ENCODE peak calls at places on chromosomes 12 and 14, in seven cellular contexts. One of them, this sample, is unnamed.

GRCh38 chr12:50515587-50515986 is 10.8 kb downstream of the DIP2B start:
- DNase-seq in fibroblast of mammary gland: no peak
- DNase-seq in PC-9: no peak
- DNase-seq in AG10803: no peak
- DNase-seq in heart left ventricle: no peak
- DNase-seq in upper lobe of right lung: no peak
- DNase-seq in HCT116: no peak
- DNase-seq in this sample: no peak

GRCh38 chr12:13425766-13426165 is 229.2 kb downstream of the EMP1 start:
- DNase-seq in PC-9: no peak
- DNase-seq in heart left ventricle: no peak
- DNase-seq in HCT116: no peak
- DNase-seq in upper lobe of right lung: no peak
- DNase-seq in AG10803: peak
- DNase-seq in fibroblast of mammary gland: peak
- DNase-seq in this sample: no peak

GRCh38 chr12:39892146-39892545 is 213.7 kb downstream of the SLC2A13 start:
- DNase-seq in upper lobe of right lung: no peak
- DNase-seq in fibroblast of mammary gland: peak
- DNase-seq in AG10803: peak
- DNase-seq in HCT116: no peak
- DNase-seq in heart left ventricle: no peak
- DNase-seq in PC-9: no peak
- DNase-seq in this sample: no peak

GRCh38 chr12:101992091-101992490 is 69.7 kb downstream of the WASHC3 start:
- DNase-seq in upper lobe of right lung: no peak
- DNase-seq in PC-9: no peak
- DNase-seq in AG10803: peak
- DNase-seq in fibroblast of mammary gland: peak
- DNase-seq in HCT116: no peak
- DNase-seq in heart left ventricle: no peak
- DNase-seq in this sample: no peak

GRCh38 chr14:80653951-80654350 is 287.6 kb downstream of the CEP128 start:
- DNase-seq in heart left ventricle: no peak
- DNase-seq in HCT116: no peak
- DNase-seq in AG10803: no peak
- DNase-seq in upper lobe of right lung: no peak
- DNase-seq in PC-9: no peak
- DNase-seq in fibroblast of mammary gland: no peak
- DNase-seq in this sample: no peak

GRCh38 chr14:53409289-53409688 is 256.2 kb upstream of the DDHD1 start:
- DNase-seq in heart left ventricle: no peak
- DNase-seq in PC-9: no peak
- DNase-seq in fibroblast of mammary gland: no peak
- DNase-seq in upper lobe of right lung: no peak
- DNase-seq in AG10803: no peak
- DNase-seq in HCT116: no peak
- DNase-seq in this sample: no peak

GRCh38 chr12:68331500-68331868 is 678 bp downstream of the MDM1 start:
- DNase-seq in fibroblast of mammary gland: no peak
- DNase-seq in HCT116: no peak
- DNase-seq in AG10803: no peak
- DNase-seq in heart left ventricle: no peak
- DNase-seq in upper lobe of right lung: no peak
- DNase-seq in PC-9: no peak
- DNase-seq in this sample: no peak

GRCh38 chr12:6276936-6277615 is 33.4 kb upstream of the PLEKHG6 start:
- DNase-seq in fibroblast of mammary gland: no peak
- DNase-seq in AG10803: no peak
- DNase-seq in HCT116: no peak
- DNase-seq in PC-9: no peak
- DNase-seq in heart left ventricle: no peak
- DNase-seq in upper lobe of right lung: no peak
- DNase-seq in this sample: no peak

GRCh38 chr12:121383601-121384019 is 16.3 kb upstream of the RNF34 start:
- DNase-seq in fibroblast of mammary gland: no peak
- DNase-seq in HCT116: no peak
- DNase-seq in AG10803: no peak
- DNase-seq in upper lobe of right lung: no peak
- DNase-seq in heart left ventricle: no peak
- DNase-seq in PC-9: no peak
- DNase-seq in this sample: no peak

GRCh38 chr14:53437858-53438257 is 284.7 kb upstream of the DDHD1 start:
- DNase-seq in PC-9: no peak
- DNase-seq in AG10803: no peak
- DNase-seq in heart left ventricle: no peak
- DNase-seq in fibroblast of mammary gland: no peak
- DNase-seq in HCT116: no peak
- DNase-seq in upper lobe of right lung: no peak
- DNase-seq in this sample: no peak

GRCh38 chr14:70827366-70828151 is 18.2 kb upstream of the MAP3K9 start:
- DNase-seq in PC-9: no peak
- DNase-seq in AG10803: peak
- DNase-seq in heart left ventricle: no peak
- DNase-seq in fibroblast of mammary gland: peak
- DNase-seq in HCT116: no peak
- DNase-seq in upper lobe of right lung: no peak
- DNase-seq in this sample: no peak
- TF ChIP-seq CTCF in PC-9: no peak
- TF ChIP-seq CTCF in AG10803: peak
- TF ChIP-seq CTCF in heart left ventricle: no peak
- TF ChIP-seq CTCF in fibroblast of mammary gland: peak
- TF ChIP-seq CTCF in HCT116: no peak
- TF ChIP-seq CTCF in upper lobe of right lung: no peak
- TF ChIP-seq CTCF in this sample: no peak

GRCh38 chr12:104682790-104683279 is 226.1 kb downstream of the CHST11 start:
- DNase-seq in AG10803: no peak
- DNase-seq in PC-9: no peak
- DNase-seq in HCT116: no peak
- DNase-seq in fibroblast of mammary gland: no peak
- DNase-seq in upper lobe of right lung: no peak
- DNase-seq in heart left ventricle: no peak
- DNase-seq in this sample: no peak
- H3K4me3 ChIP-seq in AG10803: no peak
- H3K4me3 ChIP-seq in PC-9: no peak
- H3K4me3 ChIP-seq in HCT116: no peak
- H3K4me3 ChIP-seq in fibroblast of mammary gland: no peak
- H3K4me3 ChIP-seq in upper lobe of right lung: peak
- H3K4me3 ChIP-seq in heart left ventricle: no peak
- H3K4me3 ChIP-seq in this sample: peak

GRCh38 chr14:26194816-26195215 is 403.0 kb downstream of the NOVA1 start:
- DNase-seq in AG10803: no peak
- DNase-seq in fibroblast of mammary gland: no peak
- DNase-seq in heart left ventricle: no peak
- DNase-seq in HCT116: no peak
- DNase-seq in upper lobe of right lung: no peak
- DNase-seq in PC-9: no peak
- DNase-seq in this sample: no peak
- TF ChIP-seq CTCF in AG10803: no peak
- TF ChIP-seq CTCF in fibroblast of mammary gland: no peak
- TF ChIP-seq CTCF in heart left ventricle: no peak
- TF ChIP-seq CTCF in HCT116: no peak
- TF ChIP-seq CTCF in upper lobe of right lung: no peak
- TF ChIP-seq CTCF in PC-9: no peak
- TF ChIP-seq CTCF in this sample: no peak

GRCh38 chr12:72273851-72274284 is 1.7 kb downstream of the TRHDE start:
- DNase-seq in PC-9: no peak
- DNase-seq in heart left ventricle: no peak
- DNase-seq in AG10803: no peak
- DNase-seq in fibroblast of mammary gland: no peak
- DNase-seq in HCT116: no peak
- DNase-seq in upper lobe of right lung: peak
- DNase-seq in this sample: no peak

GRCh38 chr12:72276212-72276865 is 4.2 kb downstream of the TRHDE start:
- DNase-seq in AG10803: no peak
- DNase-seq in fibroblast of mammary gland: no peak
- DNase-seq in upper lobe of right lung: no peak
- DNase-seq in PC-9: no peak
- DNase-seq in heart left ventricle: no peak
- DNase-seq in HCT116: no peak
- DNase-seq in this sample: no peak

GRCh38 chr12:72274926-72275325 is 2.8 kb downstream of the TRHDE start:
- DNase-seq in heart left ventricle: no peak
- DNase-seq in AG10803: peak
- DNase-seq in upper lobe of right lung: no peak
- DNase-seq in PC-9: no peak
- DNase-seq in fibroblast of mammary gland: peak
- DNase-seq in HCT116: no peak
- DNase-seq in this sample: no peak

GRCh38 chr12:72277415-72277814 is 5.2 kb downstream of the TRHDE start:
- DNase-seq in fibroblast of mammary gland: peak
- DNase-seq in HCT116: no peak
- DNase-seq in heart left ventricle: no peak
- DNase-seq in PC-9: no peak
- DNase-seq in AG10803: peak
- DNase-seq in upper lobe of right lung: no peak
- DNase-seq in this sample: no peak

GRCh38 chr12:72275551-72275950 is 3.4 kb downstream of the TRHDE start:
- DNase-seq in upper lobe of right lung: no peak
- DNase-seq in fibroblast of mammary gland: no peak
- DNase-seq in PC-9: no peak
- DNase-seq in HCT116: no peak
- DNase-seq in AG10803: no peak
- DNase-seq in heart left ventricle: no peak
- DNase-seq in this sample: no peak
- H3K4me3 ChIP-seq in upper lobe of right lung: peak
- H3K4me3 ChIP-seq in fibroblast of mammary gland: no peak
- H3K4me3 ChIP-seq in PC-9: no peak
- H3K4me3 ChIP-seq in HCT116: no peak
- H3K4me3 ChIP-seq in AG10803: no peak
- H3K4me3 ChIP-seq in heart left ventricle: no peak
- H3K4me3 ChIP-seq in this sample: no peak

DNA sequence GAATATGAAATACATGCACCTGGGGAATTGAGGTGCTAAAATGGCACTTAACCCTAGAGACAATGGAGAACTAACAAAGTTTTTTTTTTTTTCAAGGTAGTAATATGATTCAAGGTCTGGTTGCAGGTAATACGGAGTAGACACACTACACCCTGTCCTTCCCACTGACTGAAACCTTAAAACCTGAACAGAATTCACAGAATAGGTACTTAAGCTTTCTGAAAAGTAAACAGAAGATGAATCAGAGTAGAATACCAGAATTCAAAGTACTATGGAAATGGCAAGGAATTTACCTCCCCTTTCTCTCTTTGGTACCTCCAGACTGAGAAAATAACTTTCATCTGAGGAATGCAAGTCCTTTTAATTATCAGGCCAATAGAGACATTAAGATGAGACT is 87.2 kb downstream of the PAPLN start:
- DNase-seq in AG10803: no peak
- DNase-seq in HCT116: no peak
- DNase-seq in fibroblast of mammary gland: no peak
- DNase-seq in heart left ventricle: no peak
- DNase-seq in upper lobe of right lung: no peak
- DNase-seq in PC-9: no peak
- DNase-seq in this sample: no peak
- TF ChIP-seq CTCF in AG10803: no peak
- TF ChIP-seq CTCF in HCT116: no peak
- TF ChIP-seq CTCF in fibroblast of mammary gland: no peak
- TF ChIP-seq CTCF in heart left ventricle: no peak
- TF ChIP-seq CTCF in upper lobe of right lung: no peak
- TF ChIP-seq CTCF in PC-9: no peak
- TF ChIP-seq CTCF in this sample: no peak

DNA sequence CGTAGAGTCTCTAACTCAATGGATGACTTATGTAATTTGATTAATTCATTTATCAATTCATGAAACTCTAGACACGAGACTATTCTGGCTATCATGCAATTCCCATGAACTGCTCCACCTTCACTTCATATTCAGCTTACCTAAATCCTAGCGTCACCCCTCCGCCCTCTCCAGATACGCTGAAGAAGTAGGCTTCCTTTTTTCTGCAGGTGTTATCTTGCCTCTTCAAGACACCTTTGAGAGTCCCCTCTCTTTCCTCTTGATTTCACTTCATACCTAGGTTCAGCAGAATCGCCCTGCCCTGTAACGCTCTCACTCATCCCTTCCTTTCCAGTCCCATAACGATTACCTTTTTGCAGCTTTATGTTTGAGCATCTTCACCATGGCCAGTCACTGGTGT is 4.0 kb upstream of the RNASE4 start:
- DNase-seq in AG10803: no peak
- DNase-seq in heart left ventricle: no peak
- DNase-seq in fibroblast of mammary gland: no peak
- DNase-seq in HCT116: no peak
- DNase-seq in upper lobe of right lung: no peak
- DNase-seq in PC-9: no peak
- DNase-seq in this sample: no peak
- H3K4me3 ChIP-seq in AG10803: no peak
- H3K4me3 ChIP-seq in heart left ventricle: peak
- H3K4me3 ChIP-seq in fibroblast of mammary gland: peak
- H3K4me3 ChIP-seq in HCT116: peak
- H3K4me3 ChIP-seq in upper lobe of right lung: peak
- H3K4me3 ChIP-seq in PC-9: peak
- H3K4me3 ChIP-seq in this sample: peak

DNA sequence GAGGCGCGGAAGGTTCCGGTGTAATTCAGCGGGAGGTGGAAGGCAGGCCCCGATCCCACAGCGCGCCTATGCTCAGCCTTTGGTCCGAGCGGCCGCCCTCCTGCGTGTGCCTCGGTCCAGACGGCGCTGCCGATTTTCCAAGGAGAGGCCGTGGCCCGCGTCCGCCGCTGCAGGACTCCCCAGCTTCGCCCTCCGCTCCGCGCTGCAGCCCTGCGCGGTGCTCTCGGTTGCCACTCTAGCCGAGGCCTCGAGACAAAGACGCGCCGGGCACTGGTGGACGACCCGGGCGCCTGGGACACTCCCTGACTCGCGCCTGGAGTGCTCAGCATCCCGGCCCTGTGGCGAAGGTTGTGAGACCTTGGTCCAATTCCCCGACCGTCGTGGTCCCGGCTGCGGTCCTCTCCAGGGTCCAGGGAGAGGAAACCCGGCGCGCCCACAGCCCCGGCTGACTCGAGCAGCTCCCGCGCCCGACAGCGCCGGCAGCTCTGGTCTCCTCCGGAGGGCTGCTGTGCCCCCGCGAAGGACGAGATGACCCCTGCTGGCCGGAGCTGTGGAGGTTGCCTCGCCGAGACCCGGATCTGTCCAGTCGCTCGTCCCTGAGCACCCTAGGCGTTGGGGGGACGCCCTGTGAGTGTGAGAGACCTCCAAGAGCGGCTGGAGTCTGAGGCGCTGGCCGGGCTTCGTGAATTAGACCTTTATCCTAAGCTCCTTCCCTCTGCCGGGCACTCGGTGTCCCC is 6.5 kb downstream of the HOXC12 start:
- DNase-seq in PC-9: no peak
- DNase-seq in HCT116: no peak
- DNase-seq in fibroblast of mammary gland: no peak
- DNase-seq in AG10803: no peak
- DNase-seq in upper lobe of right lung: no peak
- DNase-seq in heart left ventricle: no peak
- DNase-seq in this sample: no peak
- TF ChIP-seq CTCF in PC-9: no peak
- TF ChIP-seq CTCF in HCT116: no peak
- TF ChIP-seq CTCF in fibroblast of mammary gland: peak
- TF ChIP-seq CTCF in AG10803: no peak
- TF ChIP-seq CTCF in upper lobe of right lung: no peak
- TF ChIP-seq CTCF in heart left ventricle: no peak
- TF ChIP-seq CTCF in this sample: no peak

DNA sequence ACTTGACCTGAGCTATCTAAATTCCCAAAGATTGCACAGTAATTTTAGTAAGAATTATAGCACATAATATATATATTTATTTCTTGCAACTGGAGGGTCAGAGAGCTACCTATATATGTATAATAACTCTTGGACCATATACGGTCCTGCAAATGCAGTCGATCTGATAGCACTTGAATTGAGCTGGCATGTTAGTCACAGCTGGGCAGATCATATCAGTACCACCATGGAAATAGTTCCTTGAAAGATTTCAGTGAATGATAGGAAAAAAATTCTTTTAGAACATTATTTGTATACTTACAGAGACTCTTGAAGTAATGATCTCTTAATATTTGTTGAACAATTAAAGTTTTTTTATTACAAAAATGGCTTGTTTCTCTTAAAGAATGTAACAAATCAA is 94.5 kb upstream of the MON2 start:
- DNase-seq in PC-9: no peak
- DNase-seq in fibroblast of mammary gland: no peak
- DNase-seq in upper lobe of right lung: no peak
- DNase-seq in HCT116: no peak
- DNase-seq in AG10803: no peak
- DNase-seq in heart left ventricle: no peak
- DNase-seq in this sample: no peak
- H3K4me3 ChIP-seq in PC-9: no peak
- H3K4me3 ChIP-seq in fibroblast of mammary gland: no peak
- H3K4me3 ChIP-seq in upper lobe of right lung: no peak
- H3K4me3 ChIP-seq in HCT116: no peak
- H3K4me3 ChIP-seq in AG10803: no peak
- H3K4me3 ChIP-seq in heart left ventricle: no peak
- H3K4me3 ChIP-seq in this sample: no peak

This sample was measured in GM06990.